ENCODE peak calls at places on chromosomes 12 and 14, in six cellular contexts. One of them, this sample, is unnamed.

GRCh38 chr14:104085889-104086201 is 345 bp downstream of the ASPG start:
- DNase-seq in HepG2: no peak
- DNase-seq in H1: no peak
- DNase-seq in GM12891: peak; percentile 13
- DNase-seq in K562: no peak
- DNase-seq in GM12878: no peak
- DNase-seq in this sample: peak; percentile 19

GRCh38 chr12:64739778-64740177 is 19.4 kb downstream of the GNS start:
- DNase-seq in HepG2: no peak
- DNase-seq in H1: no peak
- DNase-seq in GM12891: no peak
- DNase-seq in K562: no peak
- DNase-seq in GM12878: no peak
- DNase-seq in this sample: no peak

GRCh38 chr12:107223816-107224215 is 130.5 kb upstream of the CRY1 start:
- DNase-seq in HepG2: no peak
- DNase-seq in H1: no peak
- DNase-seq in GM12891: no peak
- DNase-seq in K562: no peak
- DNase-seq in GM12878: no peak
- DNase-seq in this sample: no peak

GRCh38 chr12:116929885-116930284 is 19.1 kb downstream of the FBXW8 start:
- DNase-seq in HepG2: peak; percentile 47
- DNase-seq in H1: no peak
- DNase-seq in GM12891: no peak
- DNase-seq in K562: no peak
- DNase-seq in GM12878: no peak
- DNase-seq in this sample: no peak

GRCh38 chr12:124024263-124024678 is 51.3 kb downstream of the ZNF664 start:
- DNase-seq in HepG2: no peak
- DNase-seq in H1: no peak
- DNase-seq in GM12891: no peak
- DNase-seq in K562: peak; percentile 38
- DNase-seq in GM12878: no peak
- DNase-seq in this sample: no peak

GRCh38 chr14:30195946-30196345 is 268.3 kb upstream of the PRKD1 start:
- DNase-seq in HepG2: no peak
- DNase-seq in H1: no peak
- DNase-seq in GM12891: no peak
- DNase-seq in K562: no peak
- DNase-seq in GM12878: no peak
- DNase-seq in this sample: no peak

GRCh38 chr14:31752867-31753661 is 191.9 kb downstream of the NUBPL start:
- DNase-seq in HepG2: no peak
- DNase-seq in H1: no peak
- DNase-seq in GM12891: no peak
- DNase-seq in K562: no peak
- DNase-seq in GM12878: peak; percentile 3
- DNase-seq in this sample: no peak

GRCh38 chr12:39011161-39011560 is 105.8 kb upstream of the CPNE8 start:
- DNase-seq in HepG2: no peak
- DNase-seq in H1: no peak
- DNase-seq in GM12891: no peak
- DNase-seq in K562: no peak
- DNase-seq in GM12878: no peak
- DNase-seq in this sample: no peak

GRCh38 chr12:83313827-83314226 is 627.1 kb downstream of the TMTC2 start:
- DNase-seq in HepG2: no peak
- DNase-seq in H1: no peak
- DNase-seq in GM12891: no peak
- DNase-seq in K562: no peak
- DNase-seq in GM12878: no peak
- DNase-seq in this sample: no peak

GRCh38 chr12:108833757-108834472 is 23.5 kb downstream of the SSH1 start:
- DNase-seq in HepG2: no peak
- DNase-seq in H1: no peak
- DNase-seq in GM12891: no peak
- DNase-seq in K562: no peak
- DNase-seq in GM12878: no peak
- DNase-seq in this sample: no peak

GRCh38 chr12:107318804-107319535 is 225.6 kb upstream of the CRY1 start:
- DNase-seq in HepG2: no peak
- DNase-seq in H1: no peak
- DNase-seq in GM12891: peak; percentile 18
- DNase-seq in K562: no peak
- DNase-seq in GM12878: no peak
- DNase-seq in this sample: no peak

GRCh38 chr12:113757223-113758002 is 208.7 kb downstream of the RBM19 start:
- DNase-seq in HepG2: no peak
- DNase-seq in H1: no peak
- DNase-seq in GM12891: no peak
- DNase-seq in K562: no peak
- DNase-seq in GM12878: no peak
- DNase-seq in this sample: no peak

GRCh38 chr12:126383506-126383905 is 1318.3 kb downstream of the AACS start:
- DNase-seq in HepG2: no peak
- DNase-seq in H1: no peak
- DNase-seq in GM12891: no peak
- DNase-seq in K562: no peak
- DNase-seq in GM12878: no peak
- DNase-seq in this sample: no peak

DNA sequence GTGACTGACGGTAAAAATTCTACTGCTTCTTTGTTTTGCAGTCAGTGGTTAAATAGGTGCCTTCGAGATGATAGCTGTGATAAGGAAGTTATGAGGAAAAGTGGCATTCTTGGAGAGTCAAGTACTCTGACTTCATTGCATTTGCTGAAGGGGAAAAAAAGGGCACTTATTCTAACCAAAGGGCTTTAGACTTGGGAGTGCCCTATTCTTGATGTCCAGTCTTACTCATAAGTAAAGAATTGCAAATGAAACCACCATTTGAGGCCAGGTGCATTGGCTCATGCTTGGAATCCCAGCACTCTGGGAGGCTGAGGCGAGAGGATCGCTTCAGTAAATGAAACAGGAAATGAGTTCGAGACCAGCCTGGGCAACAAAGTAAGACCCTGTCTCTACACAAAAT is 40.3 kb downstream of the BRAP start:
- DNase-seq in HepG2: no peak
- DNase-seq in H1: no peak
- DNase-seq in GM12891: no peak
- DNase-seq in K562: no peak
- DNase-seq in GM12878: no peak
- DNase-seq in this sample: no peak
- TF ChIP-seq TAF1 in HepG2: no peak
- TF ChIP-seq TAF1 in H1: no peak
- TF ChIP-seq TAF1 in GM12891: no peak
- TF ChIP-seq TAF1 in K562: no peak
- TF ChIP-seq TAF1 in GM12878: no peak
- TF ChIP-seq TAF1 in this sample: no peak

GRCh38 chr14:94612580-94613554 is 676 bp downstream of the SERPINA3 start:
- DNase-seq in HepG2: peak; percentile 27
- DNase-seq in H1: no peak
- DNase-seq in GM12891: no peak
- DNase-seq in K562: no peak
- DNase-seq in GM12878: no peak
- DNase-seq in this sample: no peak
- TF ChIP-seq POLR2A in HepG2: no peak
- TF ChIP-seq POLR2A in H1: no peak
- TF ChIP-seq POLR2A in GM12891: no peak
- TF ChIP-seq POLR2A in K562: no peak
- TF ChIP-seq POLR2A in GM12878: no peak
- TF ChIP-seq POLR2A in this sample: no peak

GRCh38 chr12:68639396-68639767 is 28.7 kb downstream of the RAP1B start:
- DNase-seq in HepG2: no peak
- DNase-seq in H1: no peak
- DNase-seq in GM12891: no peak
- DNase-seq in K562: no peak
- DNase-seq in GM12878: no peak
- DNase-seq in this sample: no peak

GRCh38 chr12:68636268-68636667 is 25.6 kb downstream of the RAP1B start:
- DNase-seq in HepG2: no peak
- DNase-seq in H1: no peak
- DNase-seq in GM12891: no peak
- DNase-seq in K562: no peak
- DNase-seq in GM12878: no peak
- DNase-seq in this sample: no peak

GRCh38 chr12:68641138-68641537 is 30.4 kb downstream of the RAP1B start:
- DNase-seq in HepG2: no peak
- DNase-seq in H1: no peak
- DNase-seq in GM12891: peak; percentile 29
- DNase-seq in K562: no peak
- DNase-seq in GM12878: peak; percentile 72
- DNase-seq in this sample: peak; percentile 27

GRCh38 chr12:68638171-68638570 is 27.5 kb downstream of the RAP1B start:
- DNase-seq in HepG2: no peak
- DNase-seq in H1: no peak
- DNase-seq in GM12891: no peak
- DNase-seq in K562: no peak
- DNase-seq in GM12878: no peak
- DNase-seq in this sample: no peak

DNA sequence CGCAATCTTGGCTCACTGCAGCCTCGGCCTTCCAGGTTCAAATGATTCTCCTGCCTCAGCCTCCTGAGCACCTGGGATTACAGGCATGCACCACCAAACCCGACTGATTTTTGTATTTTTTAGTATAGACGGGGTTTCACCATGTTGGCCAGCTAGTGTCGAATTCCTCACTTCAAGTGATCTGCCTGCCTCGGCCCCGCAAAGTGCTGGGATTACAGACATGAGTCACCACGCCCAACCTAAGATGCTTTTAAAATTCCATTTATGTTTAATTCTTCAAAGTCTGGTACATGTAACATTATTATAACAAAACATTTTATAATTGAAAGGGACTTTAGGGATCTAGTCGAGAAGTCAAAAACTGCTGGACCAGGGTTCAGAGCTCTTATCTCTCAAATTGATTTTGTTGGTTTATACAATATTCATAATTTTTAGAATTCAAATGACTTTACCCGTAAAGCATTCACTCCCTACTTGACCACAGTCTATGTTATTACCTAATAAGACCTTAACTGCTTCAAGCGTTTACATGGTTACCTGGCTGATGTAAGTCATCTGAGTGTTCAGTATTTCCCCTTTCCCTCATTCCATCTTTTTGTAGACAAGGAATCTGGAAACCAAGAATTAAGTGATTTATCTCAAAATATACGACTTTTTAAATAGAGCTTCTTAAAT is 28.2 kb downstream of the RAP1B start:
- DNase-seq in HepG2: no peak
- DNase-seq in H1: no peak
- DNase-seq in GM12891: no peak
- DNase-seq in K562: no peak
- DNase-seq in GM12878: no peak
- DNase-seq in this sample: no peak
- TF ChIP-seq POLR2AphosphoS5 in HepG2: no peak
- TF ChIP-seq POLR2AphosphoS5 in H1: no peak
- TF ChIP-seq POLR2AphosphoS5 in GM12891: no peak
- TF ChIP-seq POLR2AphosphoS5 in K562: no peak
- TF ChIP-seq POLR2AphosphoS5 in GM12878: no peak
- TF ChIP-seq POLR2AphosphoS5 in this sample: no peak

DNA sequence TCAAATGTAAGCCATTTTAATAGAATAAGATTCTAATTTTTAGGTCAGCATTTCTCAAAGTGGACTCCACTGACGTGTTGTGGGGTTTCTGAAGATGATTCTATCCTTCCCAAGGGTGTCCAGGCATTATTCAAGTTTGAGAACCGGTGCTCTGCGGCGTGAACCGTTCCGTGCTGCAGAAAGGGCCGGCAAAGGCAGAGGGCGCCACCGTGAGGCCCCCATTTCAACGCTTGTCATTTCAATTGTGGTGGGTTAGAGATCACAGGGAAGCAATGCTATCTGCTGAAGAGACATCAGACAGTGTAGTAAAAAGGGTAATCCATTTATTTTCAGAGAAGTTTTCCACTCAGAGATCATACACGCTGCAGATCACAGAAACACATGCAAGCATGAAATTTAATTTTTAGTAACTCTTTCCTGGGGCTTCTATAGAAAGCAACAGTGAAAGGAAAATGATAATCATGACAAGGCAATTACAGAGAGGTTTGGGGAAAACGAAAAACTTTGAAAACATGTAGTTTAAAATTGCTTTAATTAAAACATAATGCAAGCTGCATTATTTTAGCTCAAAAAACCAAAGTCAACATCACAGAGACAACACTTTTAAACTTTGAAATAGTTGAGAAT is 201.7 kb downstream of the EXOC5 start:
- DNase-seq in HepG2: peak; percentile 16
- DNase-seq in H1: peak; percentile 17
- DNase-seq in GM12891: no peak
- DNase-seq in K562: peak; percentile 35
- DNase-seq in GM12878: no peak
- DNase-seq in this sample: no peak
- TF ChIP-seq TAF1 in HepG2: no peak
- TF ChIP-seq TAF1 in H1: no peak
- TF ChIP-seq TAF1 in GM12891: no peak
- TF ChIP-seq TAF1 in K562: no peak
- TF ChIP-seq TAF1 in GM12878: no peak
- TF ChIP-seq TAF1 in this sample: no peak

This sample was measured in GM12892.